ENCODE peak calls at places on chromosome 7, in seven cellular contexts. L is nephron progenitor cell, C is A549, W is psoas muscle, F is AG10803, S is choroid plexus epithelial cell, E is GM23338. Y is an unnamed sample.
A peak's percentile ranks its signal among the peaks of the same experiment; 100 is the strongest.

GRCh38 chr7:84847038-84847437 is 339.8 kb downstream of the SEMA3D start:
- DNase-seq in C (no peak), S (no peak), F (no peak), W (no peak), E (no peak), L (no peak), Y (no peak)

GRCh38 chr7:114415054-114415997 is 711 bp downstream of the FOXP2 start:
- DNase-seq in S (no peak), W (no peak), L (no peak), F (no peak), C (no peak), E (no peak), Y (no peak)

GRCh38 chr7:28685291-28685659 is 272.9 kb downstream of the TRIL start:
- DNase-seq in E (no peak), W (no peak), L (peak; percentile 10), S (no peak), C (no peak), F (no peak), Y (no peak)

GRCh38 chr7:99380032-99380822 is 5.7 kb downstream of the ARPC1B start:
- DNase-seq in W (no peak), F (peak; percentile 37), C (no peak), E (peak; percentile 49), L (no peak), S (peak; percentile 62), Y (peak; percentile 78)

GRCh38 chr7:66187894-66188293 is 17.2 kb upstream of the TPST1 start:
- DNase-seq in C (no peak), W (peak; percentile 80), E (no peak), L (no peak), F (peak; percentile 93), S (no peak), Y (no peak)

GRCh38 chr7:158284617-158285382 is 302.8 kb downstream of the PTPRN2 start:
- DNase-seq in E (no peak), S (no peak), L (no peak), W (no peak), C (no peak), F (no peak), Y (no peak)

GRCh38 chr7:36190447-36191291 is 37.6 kb downstream of the EEPD1 start:
- DNase-seq in C (no peak), E (no peak), S (no peak), W (no peak), F (no peak), L (no peak), Y (no peak)

GRCh38 chr7:100895956-100896742 is 461 bp upstream of the ACHE start:
- DNase-seq in L (peak; percentile 57), F (no peak), C (no peak), W (peak; percentile 81), E (peak; percentile 51), S (no peak), Y (no peak)

GRCh38 chr7:134854816-134855215 is 75.4 kb downstream of the CALD1 start:
- DNase-seq in L (no peak), W (no peak), E (no peak), S (no peak), F (peak; percentile 48), C (no peak), Y (no peak)

GRCh38 chr7:44216019-44216418 is 15.2 kb downstream of the YKT6 start:
- DNase-seq in L (no peak), F (no peak), W (no peak), E (no peak), C (no peak), S (no peak), Y (no peak)

GRCh38 chr7:108109216-108109908 is 20.8 kb downstream of the LAMB4 start:
- DNase-seq in E (peak; percentile 27), F (no peak), C (peak; percentile 28), L (no peak), S (peak; percentile 36), W (no peak), Y (peak; percentile 32)

GRCh38 chr7:22866965-22867364 is 44.3 kb upstream of the TOMM7 start:
- DNase-seq in C (no peak), F (peak; percentile 95), L (no peak), E (no peak), S (peak; percentile 77), W (no peak), Y (no peak)

GRCh38 chr7:44760034-44760580 is 11.5 kb downstream of the ZMIZ2 start:
- DNase-seq in C (no peak), L (no peak), E (no peak), F (no peak), S (no peak), W (no peak), Y (no peak)

GRCh38 chr7:43137811-43138210 is 25.4 kb downstream of the HECW1 start:
- DNase-seq in E (no peak), F (peak; percentile 91), S (no peak), L (no peak), C (no peak), W (no peak), Y (no peak)

GRCh38 chr7:28041508-28042314 is 138.9 kb downstream of the JAZF1 start:
- DNase-seq in C (no peak), W (no peak), F (peak; percentile 99), E (no peak), L (no peak), S (peak; percentile 79), Y (no peak)

GRCh38 chr7:43666938-43667337 is 62.4 kb downstream of the COA1 start:
- DNase-seq in S (peak; percentile 39), E (no peak), F (peak; percentile 40), L (no peak), W (no peak), C (no peak), Y (no peak)

GRCh38 chr7:66666313-66666952 is 37.8 kb downstream of the KCTD7 start:
- DNase-seq in S (no peak), C (no peak), W (no peak), F (no peak), E (no peak), L (no peak), Y (no peak)

GRCh38 chr7:101699884-101700283 is 70.8 kb upstream of the MYL10 start:
- DNase-seq in W (no peak), C (no peak), S (no peak), E (no peak), L (peak; percentile 39), F (no peak), Y (no peak)

GRCh38 chr7:98224701-98225181 is 13.5 kb downstream of the BHLHA15 start:
- DNase-seq in E (no peak), L (no peak), S (no peak), C (no peak), F (no peak), W (peak; percentile 54), Y (no peak)

GRCh38 chr7:29035044-29035740 is 77.1 kb upstream of the TRIL start:
- DNase-seq in S (peak; percentile 77), E (no peak), C (peak; percentile 28), L (no peak), F (peak; percentile 68), W (no peak), Y (no peak)

GRCh38 chr7:36966039-36966438 is 241.7 kb upstream of the AOAH start:
- DNase-seq in F (no peak), W (no peak), L (no peak), S (no peak), C (no peak), E (no peak), Y (no peak)

GRCh38 chr7:47337531-47337930 is 244.4 kb downstream of the TNS3 start:
- DNase-seq in W (no peak), F (no peak), E (peak; percentile 41), S (no peak), C (no peak), L (no peak), Y (peak; percentile 43)
- TF ChIP-seq CTCF in W (no peak), F (no peak), E (no peak), S (no peak), C (no peak), L (no peak), Y (peak; percentile 16)

GRCh38 chr7:70414368-70414767 is 717.6 kb upstream of the GALNT17 start:
- DNase-seq in L (no peak), C (no peak), S (no peak), E (no peak), W (no peak), F (no peak), Y (no peak)

GRCh38 chr7:70419816-70420215 is 712.1 kb upstream of the GALNT17 start:
- DNase-seq in L (no peak), S (no peak), C (no peak), E (no peak), W (no peak), F (no peak), Y (no peak)

GRCh38 chr7:70416611-70417010 is 715.3 kb upstream of the GALNT17 start:
- DNase-seq in S (no peak), E (no peak), F (no peak), L (no peak), C (no peak), W (no peak), Y (no peak)

GRCh38 chr7:70415179-70415972 is 716.6 kb upstream of the GALNT17 start:
- DNase-seq in L (no peak), F (no peak), C (no peak), W (no peak), E (no peak), S (no peak), Y (peak; percentile 39)

DNA sequence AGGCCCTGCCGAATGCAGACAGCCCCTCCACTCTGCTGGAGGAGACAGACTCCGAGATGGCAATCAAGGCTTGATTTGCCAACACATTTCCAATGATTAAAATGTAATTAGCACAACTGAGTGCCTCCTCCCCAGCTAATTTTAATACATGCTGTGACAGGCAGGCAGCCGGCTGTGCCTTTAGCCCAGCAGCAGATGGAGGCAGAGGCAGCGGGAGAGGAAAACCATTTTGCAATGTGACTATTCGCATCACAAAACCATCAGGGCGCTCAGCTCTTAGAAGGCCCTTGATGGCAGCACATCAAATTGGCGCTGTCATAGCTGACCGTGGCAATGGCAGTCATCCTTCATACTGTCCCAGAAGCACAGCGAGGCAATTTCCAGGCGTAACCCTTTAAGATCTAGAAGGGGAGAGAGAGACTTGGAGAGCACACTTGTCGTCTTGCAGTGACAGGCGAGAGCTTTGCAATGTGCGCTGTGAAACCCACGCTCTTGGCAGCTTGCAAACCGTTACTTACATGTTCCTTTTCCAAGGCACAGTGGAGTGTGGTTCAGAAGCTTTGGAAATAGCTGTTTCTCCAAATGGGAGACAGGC is 714.8 kb upstream of the GALNT17 start:
- DNase-seq in S (no peak), E (peak; percentile 64), W (no peak), L (no peak), C (no peak), F (no peak), Y (no peak)
- TF ChIP-seq CTCF in S (no peak), E (no peak), W (peak; percentile 36), L (no peak), C (no peak), F (peak; percentile 18), Y (no peak)

GRCh38 chr7:82443801-82444219 is 233 bp upstream of the CACNA2D1 start:
- DNase-seq in S (peak; percentile 94), F (peak; percentile 91), E (peak; percentile 85), W (peak; percentile 94), C (peak; percentile 84), L (peak; percentile 82), Y (no peak)
- TF ChIP-seq CTCF in S (no peak), F (no peak), E (no peak), W (no peak), C (no peak), L (no peak), Y (no peak)

GRCh38 chr7:55255501-55256445 is 109.4 kb upstream of the LANCL2 start:
- DNase-seq in S (peak; percentile 85), F (peak; percentile 71), E (peak; percentile 85), C (peak; percentile 71), W (peak; percentile 90), L (peak; percentile 85), Y (peak; percentile 85)
- TF ChIP-seq CTCF in S (peak; percentile 74), F (peak; percentile 68), E (peak; percentile 70), C (peak; percentile 82), W (peak; percentile 83), L (peak; percentile 70), Y (peak; percentile 91)

GRCh38 chr7:112448376-112448775 is 1.9 kb upstream of the IFRD1 start:
- DNase-seq in L (no peak), F (no peak), E (no peak), W (no peak), S (no peak), C (no peak), Y (no peak)
- TF ChIP-seq CTCF in L (no peak), F (no peak), E (no peak), W (no peak), S (no peak), C (no peak), Y (no peak)